ENCODE peak calls at places on chromosome 16, in nine cellular contexts. One of them, this sample, is unnamed.

GRCh38 chr16:79933586-79933985 is 333.0 kb upstream of the MAF start:
- DNase-seq in colonic mucosa: no peak
- DNase-seq in fibroblast of lung: no peak
- DNase-seq in lower lobe of right lung: no peak
- DNase-seq in Caco-2: no peak
- DNase-seq in BJ: no peak
- DNase-seq in IMR-90: no peak
- DNase-seq in sigmoid colon: no peak
- DNase-seq in breast epithelium: no peak
- DNase-seq in this sample: no peak

GRCh38 chr16:2523801-2524231 is 3.6 kb downstream of the AMDHD2 start:
- DNase-seq in lower lobe of right lung: no peak
- DNase-seq in colonic mucosa: peak; percentile 67
- DNase-seq in IMR-90: no peak
- DNase-seq in BJ: no peak
- DNase-seq in sigmoid colon: no peak
- DNase-seq in Caco-2: no peak
- DNase-seq in breast epithelium: no peak
- DNase-seq in fibroblast of lung: no peak
- DNase-seq in this sample: no peak

GRCh38 chr16:30773826-30774225 is 11.7 kb downstream of the RNF40 start:
- DNase-seq in IMR-90: no peak
- DNase-seq in colonic mucosa: no peak
- DNase-seq in fibroblast of lung: no peak
- DNase-seq in lower lobe of right lung: no peak
- DNase-seq in breast epithelium: no peak
- DNase-seq in Caco-2: no peak
- DNase-seq in sigmoid colon: no peak
- DNase-seq in BJ: no peak
- DNase-seq in this sample: no peak

GRCh38 chr16:81384006-81384405 is 60.6 kb upstream of the CMIP start:
- DNase-seq in Caco-2: no peak
- DNase-seq in IMR-90: peak; percentile 12
- DNase-seq in breast epithelium: no peak
- DNase-seq in BJ: no peak
- DNase-seq in fibroblast of lung: no peak
- DNase-seq in colonic mucosa: no peak
- DNase-seq in sigmoid colon: no peak
- DNase-seq in lower lobe of right lung: no peak
- DNase-seq in this sample: no peak

GRCh38 chr16:972316-973002 is 1.7 kb upstream of the LMF1 start:
- DNase-seq in sigmoid colon: no peak
- DNase-seq in fibroblast of lung: no peak
- DNase-seq in lower lobe of right lung: no peak
- DNase-seq in breast epithelium: peak; percentile 81
- DNase-seq in Caco-2: no peak
- DNase-seq in colonic mucosa: no peak
- DNase-seq in IMR-90: no peak
- DNase-seq in BJ: no peak
- DNase-seq in this sample: no peak

GRCh38 chr16:89410794-89411309 is 79.5 kb downstream of the ANKRD11 start:
- DNase-seq in lower lobe of right lung: peak; percentile 82
- DNase-seq in colonic mucosa: peak; percentile 49
- DNase-seq in BJ: peak; percentile 31
- DNase-seq in Caco-2: no peak
- DNase-seq in IMR-90: peak; percentile 86
- DNase-seq in sigmoid colon: peak; percentile 78
- DNase-seq in fibroblast of lung: peak; percentile 93
- DNase-seq in breast epithelium: peak; percentile 50
- DNase-seq in this sample: peak; percentile 61

GRCh38 chr16:81723098-81723723 is 55.9 kb upstream of the PLCG2 start:
- DNase-seq in breast epithelium: no peak
- DNase-seq in colonic mucosa: peak; percentile 72
- DNase-seq in IMR-90: peak; percentile 80
- DNase-seq in lower lobe of right lung: no peak
- DNase-seq in Caco-2: peak; percentile 69
- DNase-seq in fibroblast of lung: peak; percentile 88
- DNase-seq in BJ: no peak
- DNase-seq in sigmoid colon: no peak
- DNase-seq in this sample: no peak

GRCh38 chr16:3173892-3174617 is 13.9 kb upstream of the OR1F1 start:
- DNase-seq in IMR-90: no peak
- DNase-seq in sigmoid colon: peak; percentile 48
- DNase-seq in colonic mucosa: no peak
- DNase-seq in Caco-2: no peak
- DNase-seq in BJ: no peak
- DNase-seq in breast epithelium: no peak
- DNase-seq in lower lobe of right lung: peak; percentile 29
- DNase-seq in fibroblast of lung: no peak
- DNase-seq in this sample: no peak

GRCh38 chr16:56107944-56108583 is 83.2 kb upstream of the GNAO1 start:
- DNase-seq in sigmoid colon: no peak
- DNase-seq in breast epithelium: no peak
- DNase-seq in Caco-2: no peak
- DNase-seq in colonic mucosa: no peak
- DNase-seq in fibroblast of lung: no peak
- DNase-seq in BJ: no peak
- DNase-seq in lower lobe of right lung: no peak
- DNase-seq in IMR-90: no peak
- DNase-seq in this sample: no peak

GRCh38 chr16:65212240-65212639 is 90.4 kb upstream of the CDH11 start:
- DNase-seq in sigmoid colon: no peak
- DNase-seq in fibroblast of lung: no peak
- DNase-seq in IMR-90: no peak
- DNase-seq in BJ: no peak
- DNase-seq in lower lobe of right lung: no peak
- DNase-seq in breast epithelium: no peak
- DNase-seq in colonic mucosa: no peak
- DNase-seq in Caco-2: no peak
- DNase-seq in this sample: no peak

GRCh38 chr16:30028438-30029093 is 2.5 kb downstream of the TLCD3B start:
- DNase-seq in fibroblast of lung: no peak
- DNase-seq in breast epithelium: no peak
- DNase-seq in IMR-90: no peak
- DNase-seq in BJ: no peak
- DNase-seq in Caco-2: no peak
- DNase-seq in lower lobe of right lung: no peak
- DNase-seq in colonic mucosa: no peak
- DNase-seq in sigmoid colon: no peak
- DNase-seq in this sample: no peak

GRCh38 chr16:920722-921121 is 50.1 kb downstream of the LMF1 start:
- DNase-seq in breast epithelium: peak; percentile 30
- DNase-seq in sigmoid colon: no peak
- DNase-seq in BJ: no peak
- DNase-seq in IMR-90: peak; percentile 21
- DNase-seq in lower lobe of right lung: no peak
- DNase-seq in fibroblast of lung: no peak
- DNase-seq in colonic mucosa: no peak
- DNase-seq in Caco-2: no peak
- DNase-seq in this sample: no peak

GRCh38 chr16:72664122-72664479 is 383.8 kb downstream of the ZFHX3 start:
- DNase-seq in Caco-2: no peak
- DNase-seq in fibroblast of lung: no peak
- DNase-seq in colonic mucosa: no peak
- DNase-seq in BJ: no peak
- DNase-seq in lower lobe of right lung: no peak
- DNase-seq in IMR-90: peak; percentile 7
- DNase-seq in sigmoid colon: no peak
- DNase-seq in breast epithelium: no peak
- DNase-seq in this sample: no peak

GRCh38 chr16:54987081-54987480 is 56.4 kb downstream of the IRX5 start:
- DNase-seq in lower lobe of right lung: no peak
- DNase-seq in Caco-2: no peak
- DNase-seq in breast epithelium: no peak
- DNase-seq in sigmoid colon: no peak
- DNase-seq in IMR-90: no peak
- DNase-seq in BJ: no peak
- DNase-seq in colonic mucosa: no peak
- DNase-seq in fibroblast of lung: no peak
- DNase-seq in this sample: no peak

GRCh38 chr16:74752756-74753155 is 21.9 kb downstream of the FA2H start:
- DNase-seq in IMR-90: no peak
- DNase-seq in sigmoid colon: no peak
- DNase-seq in breast epithelium: no peak
- DNase-seq in BJ: no peak
- DNase-seq in colonic mucosa: no peak
- DNase-seq in Caco-2: no peak
- DNase-seq in fibroblast of lung: no peak
- DNase-seq in lower lobe of right lung: no peak
- DNase-seq in this sample: no peak

GRCh38 chr16:2980227-2981176 is at the start of gene PKMYT1:
- DNase-seq in Caco-2: peak; percentile 87
- DNase-seq in breast epithelium: peak; percentile 83
- DNase-seq in sigmoid colon: peak; percentile 94
- DNase-seq in colonic mucosa: peak; percentile 93
- DNase-seq in fibroblast of lung: peak; percentile 79
- DNase-seq in BJ: peak; percentile 46
- DNase-seq in lower lobe of right lung: peak; percentile 94
- DNase-seq in IMR-90: peak; percentile 73
- DNase-seq in this sample: no peak

GRCh38 chr16:66621973-66622372 is 17.5 kb downstream of the CMTM3 start:
- DNase-seq in colonic mucosa: no peak
- DNase-seq in Caco-2: no peak
- DNase-seq in IMR-90: no peak
- DNase-seq in sigmoid colon: no peak
- DNase-seq in breast epithelium: peak; percentile 66
- DNase-seq in BJ: no peak
- DNase-seq in lower lobe of right lung: no peak
- DNase-seq in fibroblast of lung: no peak
- DNase-seq in this sample: no peak

GRCh38 chr16:85126731-85127662 is 14.7 kb upstream of the CIBAR2 start:
- DNase-seq in BJ: no peak
- DNase-seq in sigmoid colon: no peak
- DNase-seq in colonic mucosa: no peak
- DNase-seq in Caco-2: no peak
- DNase-seq in fibroblast of lung: peak; percentile 68
- DNase-seq in lower lobe of right lung: no peak
- DNase-seq in IMR-90: peak; percentile 93
- DNase-seq in breast epithelium: peak; percentile 68
- DNase-seq in this sample: peak; percentile 70
- H3K27me3 ChIP-seq in BJ: no peaks in the 10 kb centered on the region
- H3K27me3 ChIP-seq in sigmoid colon: no peaks in the 10 kb centered on the region
- H3K27me3 ChIP-seq in colonic mucosa: no peaks in the 10 kb centered on the region
- H3K27me3 ChIP-seq in Caco-2: no peaks in the 10 kb centered on the region
- H3K27me3 ChIP-seq in fibroblast of lung: no peaks in the 10 kb centered on the region
- H3K27me3 ChIP-seq in lower lobe of right lung: no peaks in the 10 kb centered on the region
- H3K27me3 ChIP-seq in IMR-90: no peaks in the 10 kb centered on the region
- H3K27me3 ChIP-seq in breast epithelium: no peaks in the 10 kb centered on the region
- H3K27me3 ChIP-seq in this sample: no peaks in the 10 kb centered on the region

GRCh38 chr16:68265078-68265925 is 976 bp downstream of the SLC7A6 start:
- DNase-seq in BJ: peak; percentile 56
- DNase-seq in Caco-2: peak; percentile 96
- DNase-seq in sigmoid colon: peak; percentile 87
- DNase-seq in lower lobe of right lung: peak; percentile 79
- DNase-seq in colonic mucosa: peak; percentile 80
- DNase-seq in IMR-90: peak; percentile 69
- DNase-seq in fibroblast of lung: peak; percentile 46
- DNase-seq in breast epithelium: peak; percentile 43
- DNase-seq in this sample: peak; percentile 45
- H3K4me3 ChIP-seq in BJ: peak overlapping the region; percentile 98
- H3K4me3 ChIP-seq in Caco-2: peak overlapping the region; percentile 94
- H3K4me3 ChIP-seq in sigmoid colon: peak overlapping the region; percentile 78
- H3K4me3 ChIP-seq in lower lobe of right lung: peak overlapping the region; percentile 83
- H3K4me3 ChIP-seq in colonic mucosa: peak overlapping the region; percentile 83
- H3K4me3 ChIP-seq in IMR-90: peak overlapping the region; percentile 84
- H3K4me3 ChIP-seq in fibroblast of lung: peak overlapping the region; percentile 95
- H3K4me3 ChIP-seq in breast epithelium: peak overlapping the region; percentile 76
- H3K4me3 ChIP-seq in this sample: peak overlapping the region; percentile 55

DNA sequence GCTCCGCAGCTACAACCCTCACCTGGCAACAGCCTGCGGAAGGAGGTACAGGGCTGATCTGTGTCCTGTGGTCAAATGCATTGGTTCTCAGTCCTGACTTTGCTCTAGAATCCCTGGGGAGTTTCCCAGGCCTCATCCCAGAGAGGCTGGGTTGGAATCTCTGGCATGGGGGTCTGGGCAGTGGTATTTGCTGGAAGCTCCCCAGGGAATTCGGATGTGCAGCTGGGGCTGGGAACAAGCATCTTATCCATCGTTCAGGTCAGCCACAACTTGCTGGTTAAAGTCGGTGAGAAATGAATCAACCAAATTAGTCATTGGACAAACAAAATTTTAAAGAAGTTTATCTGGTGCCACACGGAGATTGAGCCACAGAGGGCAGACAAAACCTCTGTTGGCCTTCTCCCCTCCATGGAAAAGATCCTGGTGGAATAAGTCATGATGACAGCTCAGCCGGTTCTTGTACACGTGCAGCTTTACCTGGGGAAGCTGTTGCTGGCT is 231.2 kb downstream of the FOXL1 start:
- DNase-seq in Caco-2: no peak
- DNase-seq in breast epithelium: no peak
- DNase-seq in sigmoid colon: no peak
- DNase-seq in lower lobe of right lung: no peak
- DNase-seq in BJ: peak; percentile 31
- DNase-seq in IMR-90: peak; percentile 95
- DNase-seq in colonic mucosa: no peak
- DNase-seq in fibroblast of lung: peak; percentile 59
- DNase-seq in this sample: peak; percentile 67
- TF ChIP-seq CTCF in Caco-2: no peak
- TF ChIP-seq CTCF in breast epithelium: no peak
- TF ChIP-seq CTCF in sigmoid colon: no peak
- TF ChIP-seq CTCF in lower lobe of right lung: no peak
- TF ChIP-seq CTCF in BJ: no peak
- TF ChIP-seq CTCF in IMR-90: peak; percentile 39
- TF ChIP-seq CTCF in colonic mucosa: no peak
- TF ChIP-seq CTCF in fibroblast of lung: peak; percentile 12
- TF ChIP-seq CTCF in this sample: peak; percentile 11

DNA sequence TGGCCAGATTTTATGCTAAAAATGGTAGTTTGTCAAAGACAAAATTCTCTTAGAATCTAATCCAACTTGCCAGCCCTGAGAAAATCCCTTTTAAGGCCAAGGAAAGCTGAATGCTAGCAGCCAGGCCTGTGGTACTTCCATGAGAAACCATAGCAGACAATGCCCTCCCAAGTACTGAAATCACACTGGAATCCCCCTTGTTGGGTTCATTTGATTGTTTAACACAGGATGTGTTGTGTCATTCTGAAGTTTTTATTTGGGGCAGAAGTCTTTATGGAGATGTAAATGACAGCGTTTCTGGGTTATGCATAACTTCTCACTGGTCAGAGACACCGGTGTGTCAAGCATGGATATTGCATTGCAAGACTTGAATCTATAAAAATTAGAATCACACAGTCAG is 6.0 kb upstream of the ARL2BP start:
- DNase-seq in lower lobe of right lung: no peak
- DNase-seq in BJ: no peak
- DNase-seq in Caco-2: no peak
- DNase-seq in colonic mucosa: no peak
- DNase-seq in IMR-90: no peak
- DNase-seq in fibroblast of lung: no peak
- DNase-seq in sigmoid colon: no peak
- DNase-seq in breast epithelium: no peak
- DNase-seq in this sample: no peak
- H3K27me3 ChIP-seq in lower lobe of right lung: no peaks in the 10 kb centered on the region
- H3K27me3 ChIP-seq in BJ: no peaks in the 10 kb centered on the region
- H3K27me3 ChIP-seq in Caco-2: no peaks in the 10 kb centered on the region
- H3K27me3 ChIP-seq in colonic mucosa: no peaks in the 10 kb centered on the region
- H3K27me3 ChIP-seq in IMR-90: no peaks in the 10 kb centered on the region
- H3K27me3 ChIP-seq in fibroblast of lung: no peaks in the 10 kb centered on the region
- H3K27me3 ChIP-seq in sigmoid colon: no peaks in the 10 kb centered on the region
- H3K27me3 ChIP-seq in breast epithelium: no peaks in the 10 kb centered on the region
- H3K27me3 ChIP-seq in this sample: no peaks in the 10 kb centered on the region